ENCODE peak calls at places on chromosome 10, in four cellular contexts. K, M, U and G are unnamed samples.

GRCh38 chr10:129332476-129332875 is 134.6 kb upstream of the MGMT start:
- DNase-seq in U (no peak), M (no peak), K (no peak), G (no peak)

GRCh38 chr10:101224910-101225823 is 4.1 kb downstream of the LBX1 start:
- DNase-seq in K (no peak), M (no peak), U (no peak), G (no peak)

GRCh38 chr10:121131426-121132277 is 280.5 kb downstream of the WDR11 start:
- DNase-seq in U (no peak), M (no peak), K (no peak), G (no peak)

GRCh38 chr10:49606981-49607535 is 3.1 kb upstream of the SLC18A3 start:
- DNase-seq in U (no peak), M (peak; percentile 58), K (peak; percentile 78), G (no peak)

GRCh38 chr10:132817701-132818211 is 31.8 kb upstream of the NKX6-2 start:
- DNase-seq in M (no peak), U (no peak), K (no peak), G (no peak)

GRCh38 chr10:48419714-48420113 is 113.2 kb downstream of the MAPK8 start:
- DNase-seq in M (no peak), K (no peak), U (no peak), G (no peak)

GRCh38 chr10:116627386-116627933 is 6.7 kb downstream of the PNLIPRP2 start:
- DNase-seq in K (no peak), U (peak; percentile 47), M (no peak), G (no peak)

GRCh38 chr10:137606-138005 is 2.4 kb downstream of the ZMYND11 start:
- DNase-seq in U (no peak), M (no peak), K (no peak), G (no peak)

GRCh38 chr10:48572414-48572813 is 32.5 kb downstream of the ARHGAP22 start:
- DNase-seq in M (no peak), U (no peak), K (no peak), G (no peak)

GRCh38 chr10:114716811-114717404 is 58.8 kb upstream of the ABLIM1 start:
- DNase-seq in U (no peak), K (no peak), M (no peak), G (no peak)

GRCh38 chr10:30583778-30584415 is 45.7 kb downstream of the LYZL2 start:
- DNase-seq in U (peak; percentile 84), M (peak; percentile 86), K (no peak), G (no peak)

GRCh38 chr10:75461672-75462649 is 30.5 kb downstream of the LRMDA start:
- DNase-seq in M (no peak), K (no peak), U (peak; percentile 40), G (no peak)

GRCh38 chr10:18145652-18146051 is 5.4 kb downstream of the CACNB2 start:
- DNase-seq in M (no peak), U (no peak), K (no peak), G (no peak)
- H3K27ac ChIP-seq in M (peak overlapping the region; percentile 64), U (peak overlapping the region; percentile 26), K (no peak overlapping the region), G (no peak overlapping the region)

GRCh38 chr10:70887804-70888800 is at the start of gene PCBD1:
- DNase-seq in K (no peak), U (peak; percentile 82), M (peak; percentile 68), G (no peak)
- H3K27ac ChIP-seq in K (peak within 1 kb of the TSS; percentile 33), U (peak within 1 kb of the TSS; percentile 94), M (peak within 1 kb of the TSS; percentile 93), G (peak within 1 kb of the TSS; percentile 93)

DNA sequence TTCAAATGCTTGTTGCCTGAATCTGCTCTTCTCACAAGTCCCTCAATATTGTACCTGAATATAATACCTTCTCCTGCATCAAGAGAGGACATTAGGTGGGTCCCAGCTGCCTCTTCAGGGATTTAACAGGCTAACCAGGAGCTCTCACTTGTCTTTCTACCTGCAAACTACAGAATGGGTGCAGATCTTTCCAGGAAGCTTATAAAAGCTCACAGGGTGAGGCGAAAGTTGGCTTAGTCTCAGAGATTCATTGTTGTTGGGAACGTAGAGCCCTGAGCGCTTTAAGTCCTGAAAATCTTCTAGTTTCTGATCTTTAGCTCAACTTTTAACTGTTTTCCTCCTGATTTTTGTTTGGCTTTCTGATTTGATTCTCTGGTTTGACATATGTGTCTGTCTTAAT is 25.0 kb downstream of the PLAU start:
- DNase-seq in K (no peak), M (no peak), U (no peak), G (no peak)
- H3K27ac ChIP-seq in K (no peak overlapping the region), M (peak overlapping the region; percentile 75), U (no peak overlapping the region), G (no peak overlapping the region)

GRCh38 chr10:102595914-102596313 is 48.4 kb upstream of the TRIM8 start:
- DNase-seq in M (no peak), K (no peak), U (no peak), G (no peak)

GRCh38 chr10:102595293-102595692 is 49.0 kb upstream of the TRIM8 start:
- DNase-seq in M (no peak), U (no peak), K (no peak), G (no peak)

GRCh38 chr10:102596506-102596971 is 47.7 kb upstream of the TRIM8 start:
- DNase-seq in K (no peak), U (no peak), M (no peak), G (no peak)

GRCh38 chr10:102599565-102600327 is 44.5 kb upstream of the TRIM8 start:
- DNase-seq in K (no peak), M (no peak), U (no peak), G (no peak)

DNA sequence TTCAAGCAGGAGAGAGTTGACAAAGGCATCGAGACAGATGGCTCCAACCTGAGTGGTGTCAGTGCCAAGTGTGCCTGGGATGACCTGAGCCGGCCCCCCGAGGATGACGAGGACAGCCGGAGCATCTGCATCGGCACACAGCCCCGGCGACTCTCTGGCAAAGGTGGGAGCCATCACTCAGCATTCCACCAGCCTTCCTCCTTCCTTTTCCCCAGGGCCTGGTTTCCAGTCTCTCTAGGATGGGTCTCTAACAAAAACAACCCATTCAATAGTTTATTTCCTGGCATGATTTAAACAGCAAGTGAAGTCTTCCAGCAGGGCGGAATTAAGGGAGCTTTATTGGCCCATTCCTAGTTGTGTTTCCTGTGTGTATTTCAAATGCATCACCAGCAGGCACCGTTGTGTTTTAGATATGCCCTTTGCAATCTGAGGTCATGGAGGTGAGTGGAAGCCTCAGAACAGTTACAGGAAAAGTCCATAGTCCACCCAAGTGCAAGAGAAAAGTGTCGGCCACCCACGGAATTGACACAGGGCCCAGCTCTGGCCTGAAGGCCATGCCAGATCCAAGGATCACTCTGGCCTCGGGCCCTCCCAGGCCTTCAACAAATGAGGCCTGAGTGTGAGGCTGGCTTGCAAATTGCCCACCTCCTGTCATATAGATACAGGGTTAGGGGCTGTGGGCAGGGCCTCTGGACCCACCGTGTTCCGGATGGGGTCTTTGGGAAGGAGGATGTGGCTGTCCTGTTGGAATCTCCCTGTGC is 47.0 kb upstream of the TRIM8 start:
- DNase-seq in U (no peak), M (no peak), K (no peak), G (no peak)
- H3K27ac ChIP-seq in U (peak overlapping the region; percentile 47), M (peak overlapping the region; percentile 76), K (no peak overlapping the region), G (peak overlapping the region; percentile 75)

DNA sequence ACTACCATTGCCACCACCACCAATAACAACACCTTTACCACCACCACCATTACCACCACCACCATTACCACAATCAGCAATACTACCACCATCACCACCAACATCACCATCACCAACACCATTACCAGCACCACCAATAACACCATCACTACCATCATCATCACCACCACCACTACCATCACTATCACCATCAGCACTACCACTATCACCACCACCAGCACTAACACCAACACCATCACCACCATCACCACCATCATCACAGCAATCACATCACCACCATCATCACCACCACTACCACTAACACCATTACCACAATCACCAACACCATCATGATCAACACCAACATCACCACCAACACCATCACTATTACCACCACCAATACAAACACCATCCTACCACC is 249.5 kb downstream of the GRID1 start:
- DNase-seq in M (no peak), U (no peak), K (no peak), G (no peak)
- H3K27ac ChIP-seq in M (no peak overlapping the region), U (no peak overlapping the region), K (no peak overlapping the region), G (no peak overlapping the region)

GRCh38 chr10:3143366-3143765 is 29.2 kb downstream of the PITRM1 start:
- DNase-seq in M (no peak), K (no peak), U (no peak), G (no peak)
- H3K27ac ChIP-seq in M (no peak overlapping the region), K (no peak overlapping the region), U (no peak overlapping the region), G (no peak overlapping the region)

DNA sequence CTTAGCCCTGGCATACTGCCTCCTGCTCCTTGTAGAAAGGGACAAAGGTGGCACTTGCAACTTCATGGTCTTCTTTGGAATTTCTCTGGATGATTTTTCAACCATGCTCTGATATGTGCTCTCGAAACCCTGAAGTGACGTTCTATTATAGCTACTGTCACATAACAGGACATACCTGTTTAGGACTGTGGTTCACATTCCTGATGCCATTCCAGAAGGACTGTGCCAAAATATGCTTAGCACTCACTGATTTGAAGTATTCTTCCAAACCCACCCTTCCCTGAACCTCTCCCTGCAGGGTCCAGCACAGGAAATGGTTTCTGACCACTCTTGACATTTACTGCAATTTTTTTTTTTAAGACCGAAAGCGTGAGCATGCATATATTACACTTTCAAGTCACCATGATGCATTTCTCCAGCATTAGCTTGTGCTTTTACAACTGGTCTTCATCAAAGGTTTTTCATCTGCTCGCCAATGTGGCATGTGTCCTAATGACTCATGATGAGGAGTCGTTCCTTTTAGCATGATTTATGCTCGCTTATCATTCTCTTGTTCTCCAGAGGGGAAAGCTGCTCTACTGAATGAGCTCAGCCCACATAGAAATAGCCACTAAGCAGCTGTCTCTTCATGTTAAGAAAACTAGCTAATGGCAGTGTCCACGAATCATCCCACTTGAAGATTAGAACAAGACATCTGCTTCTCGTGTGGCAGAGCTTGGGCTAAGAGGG is 135.2 kb downstream of the ADAM12 start:
- DNase-seq in K (no peak), U (peak; percentile 71), M (peak; percentile 48), G (no peak)
- H3K27ac ChIP-seq in K (peak overlapping the region; percentile 81), U (no peak overlapping the region), M (peak overlapping the region; percentile 22), G (no peak overlapping the region)

GRCh38 chr10:72328045-72328828 is 26.5 kb downstream of the DNAJB12 start:
- DNase-seq in M (peak; percentile 77), U (peak; percentile 85), K (no peak), G (peak; percentile 51)

GRCh38 chr10:72328829-72329204 is 25.9 kb downstream of the DNAJB12 start:
- DNase-seq in U (no peak), M (no peak), K (no peak), G (no peak)

GRCh38 chr10:72331575-72332422 is 22.9 kb downstream of the DNAJB12 start:
- DNase-seq in U (peak; percentile 82), K (peak; percentile 99), M (peak; percentile 82), G (peak; percentile 82)

GRCh38 chr10:72329290-72330058 is 25.2 kb downstream of the DNAJB12 start:
- DNase-seq in M (no peak), U (no peak), K (no peak), G (no peak)

GRCh38 chr10:72330059-72330426 is 24.7 kb downstream of the DNAJB12 start:
- DNase-seq in K (no peak), M (no peak), U (no peak), G (no peak)
- H3K27ac ChIP-seq in K (peak overlapping the region; percentile 99), M (no peak overlapping the region), U (peak overlapping the region; percentile 74), G (peak overlapping the region; percentile 48)

GRCh38 chr10:63246361-63246760 is 113.2 kb downstream of the NRBF2 start:
- DNase-seq in U (no peak), K (no peak), M (no peak), G (no peak)

GRCh38 chr10:63252095-63252762 is 119.1 kb downstream of the NRBF2 start:
- DNase-seq in M (no peak), K (no peak), U (no peak), G (no peak)

GRCh38 chr10:63253040-63253439 is 119.9 kb downstream of the NRBF2 start:
- DNase-seq in M (no peak), U (no peak), K (no peak), G (no peak)

GRCh38 chr10:63250032-63250431 is 116.9 kb downstream of the NRBF2 start:
- DNase-seq in U (no peak), M (no peak), K (no peak), G (no peak)

GRCh38 chr10:63247771-63248170 is 114.6 kb downstream of the NRBF2 start:
- DNase-seq in U (no peak), M (no peak), K (no peak), G (no peak)
- H3K27ac ChIP-seq in U (no peak overlapping the region), M (no peak overlapping the region), K (no peak overlapping the region), G (no peak overlapping the region)